ENCODE peak calls at places on chromosomes 3 and 15, in seven cellular contexts. O is GM12865, V is PC-3, F is fibroblast of pulmonary artery, E is GM13976, C is lower leg skin, N is ovary. H is an unnamed sample.

GRCh38 chr15:74227968-74228722 is 8.0 kb upstream of the CCDC33 start:
- DNase-seq in O (no peak), V (no peak), F (peak), E (no peak), C (no peak), N (peak), H (no peak)

GRCh38 chr3:52792961-52793695 is 1.5 kb upstream of the ITIH3 start:
- DNase-seq in O (no peak), V (peak), F (no peak), E (no peak), C (no peak), N (no peak), H (no peak)

GRCh38 chr15:75153084-75153483 is 48.6 kb upstream of the C15orf39 start:
- DNase-seq in O (peak), V (peak), F (peak), E (peak), C (peak), N (no peak), H (no peak)

GRCh38 chr3:20683912-20684311 is 497.9 kb upstream of the SGO1 start:
- DNase-seq in O (no peak), V (no peak), F (peak), E (no peak), C (no peak), N (no peak), H (no peak)

GRCh38 chr15:69729167-69729748 is 276.6 kb downstream of the RPLP1 start:
- DNase-seq in O (peak), V (peak), F (peak), E (peak), C (no peak), N (peak), H (no peak)

GRCh38 chr15:58448331-58448730 is 16.5 kb downstream of the LIPC start:
- DNase-seq in O (no peak), V (no peak), F (no peak), E (no peak), C (peak), N (no peak), H (no peak)

GRCh38 chr3:64067510-64068346 is 44.4 kb upstream of the PSMD6 start:
- DNase-seq in O (no peak), V (no peak), F (peak), E (no peak), C (no peak), N (no peak), H (no peak)

GRCh38 chr3:40437893-40438292 is 19.2 kb upstream of the RPL14 start:
- DNase-seq in O (no peak), V (no peak), F (peak), E (no peak), C (no peak), N (no peak), H (no peak)

GRCh38 chr3:4583441-4583840 is 90.3 kb downstream of the ITPR1 start:
- DNase-seq in O (no peak), V (no peak), F (peak), E (no peak), C (no peak), N (peak), H (no peak)

DNA sequence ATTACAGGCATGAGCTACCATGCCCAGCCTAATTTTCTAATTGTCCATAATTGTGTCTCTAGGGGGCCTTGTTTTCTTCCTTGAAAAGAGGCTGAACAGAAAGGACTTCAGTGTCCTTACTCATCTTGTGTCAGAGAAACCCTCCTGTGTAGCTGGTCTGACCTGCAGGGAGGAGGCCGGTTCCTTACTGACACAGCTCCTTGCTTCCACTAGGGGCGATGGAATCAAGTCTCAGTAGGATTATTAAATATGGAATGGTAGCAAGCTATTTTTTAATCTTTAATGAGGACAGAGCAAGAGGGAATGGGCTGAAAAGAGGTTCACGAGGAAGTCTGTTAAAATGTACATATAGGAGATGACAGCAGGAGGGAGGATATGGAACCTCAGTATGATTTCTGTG is 8.6 kb downstream of the LPCAT4 start:
- DNase-seq in O (no peak), V (peak), F (no peak), E (peak), C (no peak), N (no peak), H (no peak)
- TF ChIP-seq CTCF in O (no peak), V (peak), F (peak), E (no peak), C (no peak), N (no peak), H (peak)

DNA sequence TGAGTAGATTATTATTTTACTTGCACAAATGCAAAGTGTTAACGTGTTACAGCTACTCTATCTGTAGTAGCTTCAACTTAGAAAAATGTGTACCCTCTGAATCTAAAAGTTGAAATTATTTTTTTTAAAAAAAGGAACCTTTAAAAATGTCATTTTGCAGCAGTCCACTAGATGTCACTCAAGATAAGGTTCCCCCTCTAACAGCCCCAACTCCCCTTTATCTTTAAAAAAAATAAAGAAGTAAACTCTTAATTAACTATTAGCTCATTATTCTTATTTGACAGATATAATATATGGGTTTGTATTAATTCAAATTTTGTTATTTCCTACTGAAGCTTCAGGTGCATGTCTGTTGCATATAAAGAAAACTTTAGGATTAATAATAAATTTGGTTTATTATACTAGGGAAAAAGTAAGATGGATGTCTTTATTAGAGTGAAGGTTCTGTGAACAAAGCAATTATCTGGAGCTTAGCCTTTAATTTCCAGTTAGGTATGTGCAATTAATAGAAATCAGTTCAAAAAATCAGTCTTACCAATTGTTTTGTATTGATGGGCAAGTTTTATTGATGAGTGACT is 288.5 kb downstream of the VGLL3 start:
- DNase-seq in O (peak), V (peak), F (peak), E (no peak), C (no peak), N (no peak), H (no peak)
- TF ChIP-seq CTCF in O (peak), V (peak), F (peak), E (peak), C (no peak), N (no peak), H (peak)

GRCh38 chr15:63456253-63456652 is 48.1 kb upstream of the USP3 start:
- DNase-seq in O (no peak), V (no peak), F (no peak), E (no peak), C (no peak), N (no peak), H (no peak)
- TF ChIP-seq CTCF in O (no peak), V (no peak), F (no peak), E (no peak), C (no peak), N (no peak), H (no peak)

GRCh38 chr3:125374996-125375941 is at the start of gene ZNF148:
- DNase-seq in O (peak), V (peak), F (peak), E (peak), C (peak), N (peak), H (no peak)
- TF ChIP-seq CTCF in O (no peak), V (no peak), F (no peak), E (peak), C (no peak), N (no peak), H (peak)

GRCh38 chr15:68234060-68234459 is 4.5 kb upstream of the CLN6 start:
- DNase-seq in O (no peak), V (no peak), F (no peak), E (no peak), C (peak), N (no peak), H (no peak)
- TF ChIP-seq CTCF in O (no peak), V (no peak), F (no peak), E (no peak), C (no peak), N (no peak), H (no peak)

GRCh38 chr3:177820683-177821316 is 623.5 kb upstream of the TBL1XR1 start:
- DNase-seq in O (peak), V (no peak), F (peak), E (peak), C (no peak), N (no peak), H (no peak)

GRCh38 chr3:177817746-177818145 is 620.5 kb upstream of the TBL1XR1 start:
- DNase-seq in O (no peak), V (no peak), F (no peak), E (no peak), C (no peak), N (no peak), H (no peak)

GRCh38 chr3:177813322-177813721 is 616.0 kb upstream of the TBL1XR1 start:
- DNase-seq in O (no peak), V (peak), F (peak), E (no peak), C (no peak), N (no peak), H (no peak)

GRCh38 chr3:177818712-177819111 is 621.4 kb upstream of the TBL1XR1 start:
- DNase-seq in O (no peak), V (no peak), F (no peak), E (no peak), C (no peak), N (no peak), H (no peak)

DNA sequence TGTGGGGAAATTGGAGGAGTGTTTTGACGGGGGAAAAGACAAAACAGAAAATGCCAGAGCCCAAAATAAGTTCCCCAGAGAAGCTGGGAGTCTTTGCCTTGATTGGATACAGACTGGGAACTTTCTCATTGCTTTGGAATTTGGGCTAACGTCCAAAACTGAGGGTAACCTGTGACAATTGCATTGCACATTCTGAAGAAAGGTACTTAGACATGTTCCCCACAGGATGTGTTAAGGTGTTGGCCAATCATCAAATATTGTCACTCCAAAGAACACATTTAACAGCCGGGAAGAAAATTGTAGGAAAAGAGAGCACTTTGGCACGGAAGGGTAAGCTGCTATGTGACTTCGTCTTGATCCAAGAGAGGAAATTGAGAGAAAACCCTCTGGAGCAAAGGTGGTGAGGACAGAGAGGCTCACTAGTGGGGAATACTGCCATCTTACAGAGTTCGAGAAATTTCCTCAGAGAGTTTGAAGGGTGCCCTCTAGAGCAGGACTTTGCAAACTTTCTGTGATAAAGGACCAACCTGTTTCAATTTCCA is 619.5 kb upstream of the TBL1XR1 start:
- DNase-seq in O (no peak), V (peak), F (peak), E (no peak), C (no peak), N (no peak), H (no peak)
- TF ChIP-seq CTCF in O (no peak), V (peak), F (peak), E (no peak), C (no peak), N (no peak), H (peak)

GRCh38 chr15:99361541-99362185 is 110.4 kb downstream of the LRRC28 start:
- DNase-seq in O (peak), V (peak), F (peak), E (no peak), C (no peak), N (no peak), H (no peak)
- TF ChIP-seq CTCF in O (peak), V (peak), F (peak), E (no peak), C (no peak), N (no peak), H (peak)

DNA sequence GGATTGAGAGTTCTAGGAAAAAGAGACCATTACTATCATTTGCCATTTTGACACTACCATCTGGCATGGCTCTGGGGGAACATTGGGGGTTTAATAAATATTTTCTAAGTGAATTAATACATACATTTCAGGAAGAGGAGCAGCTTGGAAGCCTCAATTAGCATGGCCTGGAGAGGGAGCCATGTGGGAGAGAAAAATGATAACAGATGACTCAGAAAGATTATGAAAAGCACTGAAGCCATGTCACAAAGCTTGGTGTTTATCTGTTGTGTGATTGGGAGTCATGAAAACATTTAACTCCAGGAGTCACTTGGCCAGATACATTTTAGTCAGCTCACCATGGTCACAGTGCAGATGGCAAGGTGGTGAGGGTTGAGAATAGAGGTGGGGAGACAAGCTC is 121.0 kb downstream of the SSR3 start:
- DNase-seq in O (no peak), V (no peak), F (peak), E (no peak), C (no peak), N (no peak), H (no peak)
- TF ChIP-seq CTCF in O (no peak), V (no peak), F (no peak), E (no peak), C (no peak), N (no peak), H (no peak)

DNA sequence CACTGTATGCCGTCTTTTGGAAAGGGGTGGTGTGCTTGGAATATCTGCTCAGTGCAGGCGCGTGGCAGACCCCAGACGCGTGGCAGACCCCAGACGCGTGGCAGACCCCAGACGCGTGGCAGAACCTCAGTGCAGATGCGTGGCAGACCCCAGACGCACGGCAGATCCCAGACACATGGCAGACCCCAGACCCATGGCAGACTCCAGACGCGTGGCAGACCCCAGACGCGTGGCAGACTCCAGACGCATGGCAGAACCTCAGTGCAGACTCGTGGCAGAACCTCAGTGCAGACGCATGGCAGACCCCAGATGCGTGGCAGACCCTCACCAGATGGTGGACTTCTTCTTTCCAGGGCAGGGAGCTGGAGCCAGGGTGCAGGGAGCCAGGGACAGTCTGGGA is 637 bp upstream of the MUC4 start:
- DNase-seq in O (no peak), V (no peak), F (no peak), E (no peak), C (no peak), N (no peak), H (no peak)
- TF ChIP-seq CTCF in O (no peak), V (no peak), F (no peak), E (no peak), C (no peak), N (no peak), H (no peak)

H was measured in chondrocyte.